ENCODE peak calls at places on chromosomes 3 and 15, in eight cellular contexts. A is left colon; Z is NCI-H1694; B is neuronal stem cell; I is naive thymus-derived CD8-positive, alpha-beta T cell; H is A549; T is foreskin fibroblast; S is KBM-7. F is an unnamed sample.

GRCh38 chr15:89458440-89458839 is 37.9 kb downstream of the RHCG start:
- DNase-seq in A (no peak), Z (no peak), B (no peak), I (no peak), H (no peak), T (no peak), S (no peak), F (no peak)

GRCh38 chr3:144462337-144462736 is 490.7 kb downstream of the DIPK2A start:
- DNase-seq in A (no peak), Z (no peak), B (no peak), I (no peak), H (no peak), T (no peak), S (no peak), F (no peak)

GRCh38 chr3:82329300-82329699 is 567.9 kb upstream of the GBE1 start:
- DNase-seq in A (no peak), Z (no peak), B (no peak), I (no peak), H (no peak), T (no peak), S (no peak), F (no peak)

GRCh38 chr15:85810075-85810474 is 15.3 kb upstream of the KLHL25 start:
- DNase-seq in A (no peak), Z (no peak), B (no peak), I (no peak), H (no peak), T (no peak), S (no peak), F (no peak)

GRCh38 chr3:152620395-152620794 is 214.5 kb upstream of the P2RY1 start:
- DNase-seq in A (no peak), Z (no peak), B (no peak), I (no peak), H (no peak), T (no peak), S (no peak), F (no peak)

GRCh38 chr3:186596568-186597287 is 16.1 kb upstream of the AHSG start:
- DNase-seq in A (no peak), Z (no peak), B (no peak), I (no peak), H (no peak), T (no peak), S (no peak), F (no peak)

GRCh38 chr3:49469037-49469875 is 811 bp upstream of the DAG1 start:
- DNase-seq in A (peak), Z (no peak), B (no peak), I (no peak), H (peak), T (peak), S (no peak), F (no peak)

GRCh38 chr15:67927501-67928156 is 87.8 kb upstream of the RNU6-1 start:
- DNase-seq in A (peak), Z (no peak), B (no peak), I (no peak), H (no peak), T (peak), S (no peak), F (no peak)

GRCh38 chr15:25181290-25182097 is 226.7 kb downstream of the SNRPN start:
- DNase-seq in A (peak), Z (no peak), B (no peak), I (no peak), H (no peak), T (no peak), S (no peak), F (no peak)

GRCh38 chr3:63814300-63814699 is 4.8 kb upstream of the C3orf49 start:
- DNase-seq in A (no peak), Z (no peak), B (no peak), I (no peak), H (no peak), T (no peak), S (no peak), F (no peak)

GRCh38 chr3:123068227-123069020 is 1.6 kb downstream of the PDIA5 start:
- DNase-seq in A (no peak), Z (no peak), B (no peak), I (no peak), H (peak), T (no peak), S (no peak), F (no peak)

GRCh38 chr3:128547368-128547987 is 54.5 kb upstream of the GATA2 start:
- DNase-seq in A (no peak), Z (no peak), B (no peak), I (no peak), H (no peak), T (peak), S (no peak), F (no peak)

GRCh38 chr15:39145854-39146253 is 435.0 kb upstream of the THBS1 start:
- DNase-seq in A (no peak), Z (no peak), B (no peak), I (no peak), H (no peak), T (peak), S (no peak), F (no peak)

GRCh38 chr3:64977308-64978100 is 289.7 kb upstream of the ADAMTS9 start:
- DNase-seq in A (no peak), Z (no peak), B (no peak), I (no peak), H (no peak), T (peak), S (no peak), F (no peak)

GRCh38 chr15:22808761-22809280 is 22.4 kb downstream of the NIPA1 start:
- DNase-seq in A (no peak), Z (no peak), B (no peak), I (no peak), H (no peak), T (no peak), S (no peak), F (no peak)

GRCh38 chr15:89042387-89042786 is 45.9 kb upstream of the ABHD2 start:
- DNase-seq in A (no peak), Z (no peak), B (no peak), I (no peak), H (no peak), T (no peak), S (no peak), F (no peak)

GRCh38 chr15:35986072-35986666 is 440.2 kb upstream of the DPH6 start:
- DNase-seq in A (no peak), Z (no peak), B (no peak), I (no peak), H (no peak), T (no peak), S (no peak), F (no peak)

GRCh38 chr15:27092404-27092803 is 121.4 kb downstream of the GABRG3 start:
- DNase-seq in A (no peak), Z (no peak), B (no peak), I (no peak), H (no peak), T (no peak), S (no peak), F (no peak)

GRCh38 chr3:33152363-33153360 is 38.8 kb downstream of the CRTAP start:
- DNase-seq in A (no peak), Z (no peak), B (no peak), I (no peak), H (no peak), T (no peak), S (no peak), F (no peak)

GRCh38 chr3:177946965-177947364 is 589.3 kb upstream of the KCNMB2 start:
- DNase-seq in A (no peak), Z (no peak), B (no peak), I (no peak), H (no peak), T (peak), S (no peak), F (no peak)

GRCh38 chr3:150588027-150588830 is 14.9 kb upstream of the SELENOT start:
- DNase-seq in A (no peak), Z (no peak), B (no peak), I (no peak), H (no peak), T (no peak), S (no peak), F (no peak)

GRCh38 chr15:100726426-100727190 is 124.2 kb downstream of the ASB7 start:
- DNase-seq in A (no peak), Z (no peak), B (no peak), I (no peak), H (no peak), T (no peak), S (no peak), F (no peak)

GRCh38 chr15:50627351-50628055 is 59.1 kb downstream of the TRPM7 start:
- DNase-seq in A (no peak), Z (no peak), B (no peak), I (no peak), H (no peak), T (no peak), S (no peak), F (no peak)

GRCh38 chr3:114706591-114707224 is 412.9 kb downstream of the TIGIT start:
- DNase-seq in A (no peak), Z (no peak), B (no peak), I (no peak), H (peak), T (peak), S (no peak), F (no peak)

GRCh38 chr3:42674151-42674550 is 11.2 kb upstream of the KLHL40 start:
- DNase-seq in A (no peak), Z (peak), B (no peak), I (no peak), H (no peak), T (no peak), S (no peak), F (no peak)

GRCh38 chr3:17640466-17640865 is 102.0 kb downstream of the TBC1D5 start:
- DNase-seq in A (no peak), Z (no peak), B (no peak), I (no peak), H (no peak), T (peak), S (no peak), F (no peak)

GRCh38 chr3:138608322-138609214 is at the start of gene FAIM:
- DNase-seq in A (peak), Z (peak), B (peak), I (peak), H (peak), T (peak), S (peak), F (no peak)

GRCh38 chr3:50264389-50264963 is 4.5 kb upstream of the SEMA3B start:
- DNase-seq in A (peak), Z (no peak), B (peak), I (no peak), H (peak), T (peak), S (no peak), F (no peak)

GRCh38 chr3:112773864-112774263 is 72.8 kb downstream of the CD200R1L start:
- DNase-seq in A (peak), Z (no peak), B (no peak), I (no peak), H (peak), T (no peak), S (no peak), F (peak)

GRCh38 chr3:37779289-37780152 is 82.2 kb upstream of the CTDSPL start:
- DNase-seq in A (no peak), Z (peak), B (peak), I (peak), H (peak), T (peak), S (peak), F (peak)

GRCh38 chr15:74050127-74050526 is 32.2 kb downstream of the GOLGA6A start:
- DNase-seq in A (no peak), Z (no peak), B (no peak), I (no peak), H (no peak), T (no peak), S (no peak), F (no peak)

GRCh38 chr15:62254137-62254934 is 89.3 kb upstream of the C2CD4B start:
- DNase-seq in A (no peak), Z (peak), B (peak), I (peak), H (peak), T (peak), S (peak), F (peak)

GRCh38 chr3:23944007-23944760 is 902 bp upstream of the NR1D2 start:
- DNase-seq in A (no peak), Z (no peak), B (peak), I (no peak), H (no peak), T (no peak), S (no peak), F (no peak)

GRCh38 chr15:58597943-58598828 is 151.3 kb downstream of the ADAM10 start:
- DNase-seq in A (no peak), Z (no peak), B (no peak), I (no peak), H (no peak), T (no peak), S (no peak), F (no peak)

GRCh38 chr3:33277193-33277882 is at the start of gene FBXL2:
- DNase-seq in A (no peak), Z (peak), B (peak), I (no peak), H (peak), T (peak), S (peak), F (no peak)

GRCh38 chr3:152021951-152022461 is 148.6 kb downstream of the SUCNR1 start:
- DNase-seq in A (no peak), Z (no peak), B (no peak), I (no peak), H (peak), T (peak), S (peak), F (no peak)

GRCh38 chr3:183287301-183287971 is 34.4 kb downstream of the B3GNT5 start:
- DNase-seq in A (no peak), Z (no peak), B (no peak), I (no peak), H (no peak), T (peak), S (no peak), F (no peak)

F was measured in Panc1.